ENCODE peak calls at places on chromosomes 4 and X, in four cellular contexts. J, M, F and Q are unnamed samples.
A peak's percentile ranks its signal among the peaks of the same experiment; 100 is the strongest.

GRCh38 chr4:188976644-188977115 is 837.4 kb downstream of the TRIML1 start:
- DNase-seq in J (no peak), M (no peak), F (peak; percentile 21), Q (no peak)

GRCh38 chr4:87819281-87819919 is 13.4 kb upstream of the MEPE start:
- DNase-seq in J (no peak), M (no peak), F (peak; percentile 71), Q (no peak)

GRCh38 chrX:82734140-82734539 is 774.0 kb upstream of the POU3F4 start:
- DNase-seq in J (no peak), M (no peak), F (no peak), Q (no peak)

GRCh38 chr4:101835121-101835904 is 44.8 kb downstream of the BANK1 start:
- DNase-seq in J (no peak), M (peak; percentile 19), F (peak; percentile 91), Q (no peak)

GRCh38 chr4:177220376-177220775 is 89.3 kb upstream of the NEIL3 start:
- DNase-seq in J (no peak), M (no peak), F (peak; percentile 75), Q (no peak)

GRCh38 chr4:10521386-10521785 is 64.2 kb upstream of the ZNF518B start:
- DNase-seq in J (no peak), M (no peak), F (no peak), Q (no peak)

GRCh38 chr4:102705391-102705935 is 55.3 kb downstream of the MANBA start:
- DNase-seq in J (no peak), M (no peak), F (no peak), Q (no peak)

GRCh38 chr4:37976991-37977470 is 16.8 kb downstream of the PTTG2 start:
- DNase-seq in J (peak; percentile 13), M (peak; percentile 80), F (peak; percentile 72), Q (no peak)

GRCh38 chrX:41923925-41924693 is 755 bp upstream of the CASK start:
- DNase-seq in J (peak; percentile 47), M (peak; percentile 39), F (peak; percentile 53), Q (peak; percentile 56)

GRCh38 chrX:40468033-40468979 is 112.5 kb upstream of the ATP6AP2 start:
- DNase-seq in J (peak; percentile 53), M (peak; percentile 80), F (peak; percentile 59), Q (peak; percentile 14)

GRCh38 chrX:128759745-128760144 is 707.5 kb upstream of the ACTRT1 start:
- DNase-seq in J (no peak), M (no peak), F (no peak), Q (no peak)

GRCh38 chrX:124863303-124863702 is 456.4 kb upstream of the TEX13C start:
- DNase-seq in J (no peak), M (no peak), F (no peak), Q (no peak)

GRCh38 chrX:154476821-154477220 is 2.3 kb downstream of the LAGE3 start:
- DNase-seq in J (no peak), M (no peak), F (no peak), Q (no peak)

GRCh38 chr4:336099-336892 is 1.3 kb upstream of the ZNF141 start:
- DNase-seq in J (no peak), M (peak; percentile 21), F (no peak), Q (no peak)

GRCh38 chrX:50726296-50726695 is 87.7 kb downstream of the SHROOM4 start:
- DNase-seq in J (no peak), M (no peak), F (no peak), Q (no peak)

GRCh38 chr4:10571896-10572295 is 112.7 kb downstream of the CLNK start:
- DNase-seq in J (no peak), M (no peak), F (no peak), Q (no peak)

GRCh38 chr4:169485084-169485483 is 127.3 kb downstream of the NEK1 start:
- DNase-seq in J (no peak), M (no peak), F (no peak), Q (no peak)

GRCh38 chrX:153653556-153653955 is 6.6 kb downstream of the DUSP9 start:
- DNase-seq in J (no peak), M (no peak), F (no peak), Q (no peak)

GRCh38 chr4:25792200-25792791 is 70.5 kb downstream of the SEL1L3 start:
- DNase-seq in J (no peak), M (peak; percentile 83), F (peak; percentile 23), Q (no peak)

GRCh38 chrX:97629597-97629985 is 745.9 kb downstream of the RPA4 start:
- DNase-seq in J (no peak), M (no peak), F (no peak), Q (no peak)

GRCh38 chrX:69158166-69159040 is 6.8 kb downstream of the PJA1 start:
- DNase-seq in J (peak; percentile 35), M (peak; percentile 77), F (peak; percentile 85), Q (peak; percentile 16)

GRCh38 chr4:140863187-140863586 is 107.0 kb upstream of the TBC1D9 start:
- DNase-seq in J (no peak), M (no peak), F (no peak), Q (no peak)

GRCh38 chr4:8272472-8273428 is 3.2 kb downstream of the HTRA3 start:
- DNase-seq in J (no peak), M (no peak), F (peak; percentile 51), Q (no peak)

GRCh38 chr4:15173251-15173650 is 171.0 kb downstream of the CPEB2 start:
- DNase-seq in J (no peak), M (no peak), F (no peak), Q (no peak)

GRCh38 chrX:86887341-86887740 is 630.3 kb upstream of the KLHL4 start:
- DNase-seq in J (no peak), M (no peak), F (no peak), Q (no peak)

GRCh38 chrX:135416546-135416945 is 5.2 kb upstream of the SMIM10L2A start:
- DNase-seq in J (no peak), M (no peak), F (no peak), Q (no peak)

GRCh38 chrX:13120017-13120416 is 75.6 kb upstream of the FAM9C start:
- DNase-seq in J (no peak), M (peak; percentile 79), F (peak; percentile 75), Q (no peak)

GRCh38 chrX:154918060-154918483 is 31.9 kb downstream of the F8A1 start:
- DNase-seq in J (peak; percentile 85), M (peak; percentile 64), F (peak; percentile 84), Q (peak; percentile 74)

GRCh38 chrX:11244641-11245040 is 48.6 kb upstream of the AMELX start:
- DNase-seq in J (no peak), M (peak; percentile 3), F (peak; percentile 81), Q (no peak)

GRCh38 chrX:40383969-40384368 is 196.8 kb upstream of the ATP6AP2 start:
- DNase-seq in J (no peak), M (no peak), F (no peak), Q (no peak)

GRCh38 chrX:47958943-47959342 is 44.8 kb downstream of the ZNF182 start:
- DNase-seq in J (no peak), M (peak; percentile 16), F (peak; percentile 6), Q (no peak)

GRCh38 chr4:68368566-68369473 is 18.9 kb upstream of the YTHDC1 start:
- DNase-seq in J (no peak), M (peak; percentile 29), F (peak; percentile 37), Q (no peak)

GRCh38 chr4:15398732-15399131 is 29.1 kb upstream of the C1QTNF7 start:
- DNase-seq in J (no peak), M (no peak), F (no peak), Q (no peak)

GRCh38 chrX:30593435-30594200 is 16.1 kb upstream of the TASL start:
- DNase-seq in J (no peak), M (peak; percentile 48), F (no peak), Q (no peak)